ENCODE peak calls at places on chromosome 21, in six cellular contexts. H is tibial artery; X is OCI-LY7; B is CD4-positive, CD25-positive, alpha-beta regulatory T cell; O is A549; J is neuronal stem cell. G is an unnamed sample.

GRCh38 chr21:15293251-15293650 is 228.5 kb upstream of the NRIP1 start:
- DNase-seq in B (no peak), J (peak; percentile 45), X (no peak), O (peak; percentile 78), H (no peak), G (peak; percentile 36)

GRCh38 chr21:44766014-44766817 is 35.4 kb downstream of the UBE2G2 start:
- DNase-seq in O (no peak), X (no peak), H (no peak), B (no peak), J (no peak), G (no peak)

GRCh38 chr21:29676395-29676794 is 263.4 kb downstream of the GRIK1 start:
- DNase-seq in X (no peak), B (no peak), O (no peak), J (no peak), H (no peak), G (no peak)

GRCh38 chr21:29181799-29182470 is 51.5 kb downstream of the MAP3K7CL start:
- DNase-seq in H (no peak), B (no peak), O (peak; percentile 64), X (no peak), J (no peak), G (peak; percentile 82)

GRCh38 chr21:28538987-28539622 is 453.6 kb downstream of the LTN1 start:
- DNase-seq in B (no peak), X (no peak), H (no peak), J (no peak), O (no peak), G (no peak)

GRCh38 chr21:27647401-27647800 is 680.5 kb upstream of the ADAMTS5 start:
- DNase-seq in B (no peak), O (no peak), J (no peak), H (no peak), X (no peak), G (no peak)

GRCh38 chr21:35294231-35294898 is 245.3 kb upstream of the RUNX1 start:
- DNase-seq in X (no peak), O (no peak), B (no peak), J (no peak), H (no peak), G (no peak)

GRCh38 chr21:34942911-34943310 is 106.2 kb downstream of the RUNX1 start:
- DNase-seq in H (no peak), X (no peak), B (no peak), O (no peak), J (no peak), G (no peak)

GRCh38 chr21:15104470-15104869 is 39.7 kb upstream of the NRIP1 start:
- DNase-seq in B (no peak), J (no peak), X (no peak), O (no peak), H (no peak), G (no peak)

GRCh38 chr21:16644690-16645089 is 868.2 kb upstream of the CXADR start:
- DNase-seq in O (no peak), B (no peak), H (no peak), J (no peak), X (no peak), G (no peak)

GRCh38 chr21:36926989-36927695 is 39.3 kb downstream of the HLCS start:
- DNase-seq in X (no peak), H (no peak), B (no peak), O (peak; percentile 62), J (no peak), G (no peak)

GRCh38 chr21:36422279-36423098 is 37.3 kb downstream of the CHAF1B start:
- DNase-seq in J (peak; percentile 64), H (no peak), X (peak; percentile 53), O (peak; percentile 71), B (no peak), G (peak; percentile 65)

GRCh38 chr21:29293495-29293894 is 5.2 kb upstream of the BACH1 start:
- DNase-seq in J (no peak), X (peak; percentile 94), B (no peak), H (no peak), O (no peak), G (no peak)

GRCh38 chr21:34545079-34545884 is 33.3 kb upstream of the KCNE1 start:
- DNase-seq in X (peak; percentile 74), O (peak; percentile 31), H (no peak), J (no peak), B (no peak), G (no peak)

GRCh38 chr21:18832950-18833349 is 429.4 kb upstream of the TMPRSS15 start:
- DNase-seq in X (no peak), O (peak; percentile 0), B (no peak), H (no peak), J (no peak), G (no peak)

GRCh38 chr21:26388731-26389231 is 184.3 kb downstream of the CYYR1 start:
- DNase-seq in H (no peak), X (no peak), J (no peak), O (peak; percentile 41), B (no peak), G (no peak)

GRCh38 chr21:44927587-44928461 is 7.1 kb upstream of the ITGB2 start:
- DNase-seq in X (peak; percentile 73), J (no peak), B (peak; percentile 78), H (no peak), O (peak; percentile 71), G (no peak)

GRCh38 chr21:27570306-27570868 is 603.5 kb upstream of the ADAMTS5 start:
- DNase-seq in B (no peak), X (no peak), J (no peak), H (peak; percentile 69), O (no peak), G (no peak)

GRCh38 chr21:37763298-37763697 is 153.0 kb downstream of the KCNJ6 start:
- DNase-seq in B (no peak), J (no peak), X (no peak), O (no peak), H (no peak), G (no peak)

GRCh38 chr21:21247441-21247840 is 249.2 kb downstream of the NCAM2 start:
- DNase-seq in J (no peak), X (no peak), B (no peak), O (no peak), H (no peak), G (no peak)

GRCh38 chr21:37459575-37459974 is 93.0 kb downstream of the DYRK1A start:
- DNase-seq in B (no peak), X (no peak), H (no peak), O (no peak), J (no peak), G (no peak)

GRCh38 chr21:44908496-44908895 is 12.2 kb downstream of the ITGB2 start:
- DNase-seq in B (no peak), X (no peak), H (no peak), O (no peak), J (no peak), G (no peak)

GRCh38 chr21:37582613-37583012 is 216.0 kb downstream of the DYRK1A start:
- DNase-seq in X (peak; percentile 29), O (peak; percentile 62), J (no peak), B (no peak), H (no peak), G (peak; percentile 69)

GRCh38 chr21:15209224-15209623 is 144.4 kb upstream of the NRIP1 start:
- DNase-seq in O (no peak), J (no peak), H (no peak), B (no peak), X (no peak), G (no peak)

GRCh38 chr21:36077758-36078157 is 7.9 kb downstream of the CBR1 start:
- DNase-seq in H (no peak), B (no peak), X (no peak), O (no peak), J (no peak), G (no peak)

GRCh38 chr21:37060296-37060695 is 12.6 kb downstream of the PIGP start:
- DNase-seq in X (peak; percentile 26), J (no peak), H (peak; percentile 48), O (peak; percentile 86), B (no peak), G (peak; percentile 58)

GRCh38 chr21:26273686-26274313 is 103.2 kb upstream of the APP start:
- DNase-seq in H (no peak), O (no peak), B (no peak), J (no peak), X (no peak), G (no peak)

GRCh38 chr21:29376556-29376955 is 77.8 kb downstream of the BACH1 start:
- DNase-seq in O (peak; percentile 42), B (peak; percentile 56), H (peak; percentile 34), X (peak; percentile 69), J (no peak), G (peak; percentile 23)

GRCh38 chr21:38241029-38241740 is 15.6 kb upstream of the KCNJ15 start:
- DNase-seq in H (peak; percentile 71), B (no peak), O (no peak), X (no peak), J (no peak), G (no peak)

GRCh38 chr21:15533618-15534017 is 196.2 kb upstream of the USP25 start:
- DNase-seq in B (no peak), J (no peak), X (no peak), O (no peak), H (no peak), G (no peak)

GRCh38 chr21:43632373-43632905 is 26.8 kb downstream of the HSF2BP start:
- DNase-seq in B (no peak), H (no peak), O (no peak), J (no peak), X (no peak), G (no peak)
- H3K4me1 ChIP-seq in B (no peaks in the 10 kb centered on the region), H (no peaks in the 10 kb centered on the region), O (no peaks in the 10 kb centered on the region), J (no peaks in the 10 kb centered on the region), X (no peaks in the 10 kb centered on the region), G (no peaks in the 10 kb centered on the region)

GRCh38 chr21:45927851-45928850 is 53.4 kb upstream of the COL6A1 start:
- DNase-seq in O (no peak), H (no peak), B (no peak), J (no peak), X (no peak), G (no peak)
- H3K27ac ChIP-seq in O (no peak overlapping the region), H (no peak overlapping the region), B (no peak overlapping the region), J (no peak overlapping the region), X (no peak overlapping the region), G (no peak overlapping the region)

DNA sequence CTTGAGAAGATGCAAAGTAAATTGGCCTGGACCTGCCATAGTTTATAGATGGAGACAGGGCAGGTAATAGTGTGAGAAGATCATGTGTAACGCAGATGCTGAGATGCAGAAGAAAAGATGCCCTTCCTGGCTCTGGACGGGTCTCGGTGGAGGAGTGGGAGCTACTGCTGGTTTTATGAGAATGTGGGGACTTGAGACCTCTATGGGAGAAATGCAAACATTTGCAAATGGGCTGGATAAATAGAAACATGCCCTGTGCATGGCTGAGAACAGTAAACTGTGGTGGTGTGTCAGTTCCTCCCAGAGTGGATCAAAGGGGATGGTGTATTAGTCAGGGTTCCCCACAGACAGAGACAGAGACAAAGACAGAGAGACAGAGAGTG is 21.9 kb downstream of the UBASH3A start:
- DNase-seq in H (no peak), O (no peak), X (no peak), B (no peak), J (no peak), G (no peak)
- H3K4me1 ChIP-seq in H (no peaks in the 10 kb centered on the region), O (no peaks in the 10 kb centered on the region), X (no peaks in the 10 kb centered on the region), B (peaks cover 60% of the 10 kb centered on the region), J (no peaks in the 10 kb centered on the region), G (no peaks in the 10 kb centered on the region)

GRCh38 chr21:25243809-25244208 is 363.5 kb downstream of the MRPL39 start:
- DNase-seq in O (no peak), J (no peak), X (no peak), B (no peak), H (no peak), G (no peak)

GRCh38 chr21:25234857-25235801 is 372.2 kb downstream of the MRPL39 start:
- DNase-seq in O (no peak), B (no peak), H (no peak), J (no peak), X (no peak), G (no peak)

GRCh38 chr21:25244735-25245134 is 362.5 kb downstream of the MRPL39 start:
- DNase-seq in J (no peak), B (no peak), H (no peak), O (no peak), X (no peak), G (no peak)

GRCh38 chr21:25240974-25241373 is 366.3 kb downstream of the MRPL39 start:
- DNase-seq in O (no peak), J (no peak), X (no peak), B (no peak), H (no peak), G (no peak)
- H3K27ac ChIP-seq in O (no peak overlapping the region), J (no peak overlapping the region), X (no peak overlapping the region), B (no peak overlapping the region), H (no peak overlapping the region), G (no peak overlapping the region)